ENCODE peak calls at places on chromosomes 11 and 22, in four cellular contexts. D is GM12878, O is WTC11, Q is HepG2. P is an unnamed sample.

GRCh38 chr11:121207485-121208115 is 85.0 kb upstream of the SC5D start:
- DNase-seq in D (peak), O (no peak), Q (no peak), P (no peak)

GRCh38 chr11:47720651-47721050 is 5.5 kb upstream of the AGBL2 start:
- DNase-seq in D (no peak), O (no peak), Q (no peak), P (no peak)

GRCh38 chr11:742571-743201 is 4.6 kb upstream of the TALDO1 start:
- DNase-seq in D (no peak), O (no peak), Q (no peak), P (no peak)

GRCh38 chr11:125402436-125402835 is 93.6 kb downstream of the FEZ1 start:
- DNase-seq in D (no peak), O (no peak), Q (no peak), P (no peak)

GRCh38 chr11:96714689-96715088 is 324.9 kb downstream of the JRKL start:
- DNase-seq in D (no peak), O (no peak), Q (no peak), P (no peak)

GRCh38 chr22:31122532-31123291 is at the start of gene INPP5J:
- DNase-seq in D (no peak), O (peak), Q (peak), P (peak)

GRCh38 chr22:19933328-19934241 is 8.0 kb upstream of the COMT start:
- DNase-seq in D (no peak), O (no peak), Q (no peak), P (no peak)

GRCh38 chr11:127925430-127925829 is 661.9 kb downstream of the ETS1 start:
- DNase-seq in D (no peak), O (no peak), Q (no peak), P (no peak)

GRCh38 chr11:86802146-86802545 is 1.8 kb downstream of the PRSS23 start:
- DNase-seq in D (no peak), O (no peak), Q (no peak), P (no peak)

GRCh38 chr22:46961591-46962290 is 199.3 kb downstream of the TBC1D22A start:
- DNase-seq in D (no peak), O (no peak), Q (no peak), P (no peak)

GRCh38 chr22:16838073-16838472 is 12.9 kb upstream of the XKR3 start:
- DNase-seq in D (no peak), O (no peak), Q (no peak), P (no peak)

GRCh38 chr22:19916941-19917340 is 24.6 kb upstream of the COMT start:
- DNase-seq in D (no peak), O (no peak), Q (no peak), P (no peak)

GRCh38 chr22:47160141-47160541 is 397.7 kb downstream of the TBC1D22A start:
- DNase-seq in D (no peak), O (no peak), Q (no peak), P (no peak)

GRCh38 chr11:75245356-75246005 is 4.9 kb downstream of the TPBGL start:
- DNase-seq in D (no peak), O (no peak), Q (peak), P (no peak)

GRCh38 chr11:127334466-127334865 is 333.9 kb upstream of the KIRREL3 start:
- DNase-seq in D (no peak), O (no peak), Q (no peak), P (no peak)

GRCh38 chr11:46298699-46299424 is 21.4 kb downstream of the CREB3L1 start:
- DNase-seq in D (no peak), O (no peak), Q (no peak), P (no peak)

GRCh38 chr11:102920118-102920684 is 35.3 kb downstream of the MMP13 start:
- DNase-seq in D (peak), O (no peak), Q (no peak), P (no peak)

GRCh38 chr11:12363373-12363772 is 14.0 kb upstream of the PARVA start:
- DNase-seq in D (no peak), O (no peak), Q (no peak), P (no peak)

GRCh38 chr11:8183136-8183535 is 14.3 kb upstream of the RIC3 start:
- DNase-seq in D (no peak), O (no peak), Q (no peak), P (no peak)

GRCh38 chr11:134230339-134230738 is 5.9 kb downstream of the VPS26B start:
- DNase-seq in D (no peak), O (no peak), Q (no peak), P (no peak)

GRCh38 chr11:67674442-67674871 is at the start of gene ALDH3B2:
- DNase-seq in D (no peak), O (no peak), Q (no peak), P (no peak)

DNA sequence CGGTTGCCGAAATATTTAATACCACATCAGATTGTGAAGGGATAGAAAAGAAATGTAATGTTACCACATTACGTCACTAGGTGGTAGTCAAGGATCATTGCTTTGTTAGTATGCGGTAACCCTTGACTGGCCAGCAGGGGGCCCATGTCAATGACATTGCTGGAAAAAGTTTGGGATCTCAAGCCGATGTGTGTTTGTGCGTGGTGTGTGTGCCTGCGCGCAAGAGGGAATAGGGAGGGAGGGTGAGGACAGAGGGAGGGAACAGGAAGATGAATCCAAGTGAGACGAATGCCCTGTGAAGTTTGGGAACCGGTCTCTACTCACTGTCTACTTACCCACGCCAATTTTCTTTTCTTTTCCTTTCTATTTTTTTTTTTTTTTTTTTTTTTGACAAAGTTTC is 10.7 kb upstream of the MRGPRX2 start:
- DNase-seq in D (peak), O (peak), Q (peak), P (peak)
- TF ChIP-seq ETV6 in D (no peak), O (no peak), Q (no peak), P (no peak)

DNA sequence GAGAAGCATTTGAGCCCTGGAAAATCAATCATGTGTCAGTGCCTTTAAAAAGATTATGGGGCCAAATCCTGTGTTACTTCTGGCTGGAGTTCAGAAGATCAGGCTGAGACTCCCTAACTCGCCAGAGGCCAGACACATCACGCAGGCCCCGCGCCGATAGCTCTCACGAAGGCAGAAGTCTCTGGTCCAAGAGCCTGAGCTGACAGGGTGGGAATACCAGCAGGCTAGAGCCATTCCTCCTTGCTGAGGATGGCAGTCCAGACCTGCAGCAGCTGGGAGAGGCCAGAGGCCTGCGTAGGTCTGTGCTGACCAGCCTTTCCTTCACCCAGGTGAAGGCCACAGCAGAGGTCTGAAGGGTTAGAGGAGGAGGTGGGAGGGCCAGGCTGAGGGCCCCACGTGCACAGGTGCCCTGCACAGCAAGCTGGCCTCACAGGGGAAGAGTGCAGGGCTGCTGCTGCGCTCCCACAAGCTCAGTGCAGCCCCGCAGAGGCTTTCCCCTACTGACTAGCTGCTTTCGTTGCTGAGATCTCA is 52.9 kb downstream of the ST14 start:
- DNase-seq in D (no peak), O (peak), Q (no peak), P (no peak)
- TF ChIP-seq ETV6 in D (no peak), O (no peak), Q (no peak), P (no peak)

GRCh38 chr11:62398011-62398994 is 20.5 kb upstream of the SCGB1A1 start:
- DNase-seq in D (no peak), O (no peak), Q (peak), P (peak)
- TF ChIP-seq ETV6 in D (no peak), O (no peak), Q (no peak), P (no peak)

DNA sequence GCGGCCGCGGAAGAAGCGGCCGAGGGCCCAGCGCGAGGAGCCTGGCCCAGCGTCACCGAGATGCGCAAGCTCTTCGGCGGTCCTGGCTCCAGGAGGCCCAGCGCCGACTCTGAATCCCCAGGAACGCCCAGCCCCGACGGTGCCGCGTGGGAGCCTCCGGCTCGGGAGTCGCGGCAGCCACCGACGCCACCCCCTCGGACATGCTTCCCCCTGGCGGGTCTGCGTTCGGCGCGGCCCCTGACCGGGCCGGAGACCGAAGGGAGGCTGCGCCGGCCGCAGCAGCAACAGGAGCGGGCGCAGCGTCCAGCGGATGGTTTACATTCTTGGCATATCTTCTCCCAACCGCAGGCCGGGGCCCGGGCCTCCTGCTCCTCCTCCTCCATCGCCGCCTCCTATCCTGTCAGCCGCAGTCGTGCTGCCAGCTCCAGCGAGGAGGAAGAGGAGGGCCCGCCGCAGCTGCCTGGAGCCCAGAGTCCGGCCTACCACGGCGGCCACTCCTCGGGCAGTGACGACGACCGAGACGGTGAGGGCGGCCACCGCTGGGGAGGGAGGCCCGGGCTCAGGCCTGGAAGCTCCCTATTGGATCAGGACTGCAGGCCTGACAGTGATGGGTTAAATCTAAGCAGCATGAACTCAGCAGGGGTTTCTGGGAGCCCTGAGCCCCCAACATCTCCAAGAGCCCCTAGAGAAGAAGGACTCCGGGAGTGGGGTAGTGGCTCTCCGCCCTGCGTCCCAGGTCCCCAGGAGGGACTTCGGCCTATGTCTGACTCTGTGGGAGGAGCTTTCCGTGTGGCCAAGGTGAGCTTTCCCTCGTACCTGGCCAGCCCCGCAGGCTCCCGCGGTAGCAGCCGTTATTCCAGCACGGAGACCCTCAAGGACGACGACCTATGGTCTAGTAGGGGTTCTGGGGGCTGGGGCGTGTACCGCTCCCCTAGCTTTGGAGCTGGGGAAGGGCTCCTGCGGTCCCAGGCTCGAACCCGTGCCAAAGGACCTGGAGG is 1.2 kb downstream of the ARHGEF17 start:
- DNase-seq in D (no peak), O (peak), Q (peak), P (peak)
- TF ChIP-seq ETV6 in D (no peak), O (peak), Q (no peak), P (no peak)

GRCh38 chr11:62721994-62722393 is 5.3 kb downstream of the HNRNPUL2 start:
- DNase-seq in D (no peak), O (no peak), Q (peak), P (no peak)
- TF ChIP-seq ETV6 in D (no peak), O (no peak), Q (no peak), P (no peak)

DNA sequence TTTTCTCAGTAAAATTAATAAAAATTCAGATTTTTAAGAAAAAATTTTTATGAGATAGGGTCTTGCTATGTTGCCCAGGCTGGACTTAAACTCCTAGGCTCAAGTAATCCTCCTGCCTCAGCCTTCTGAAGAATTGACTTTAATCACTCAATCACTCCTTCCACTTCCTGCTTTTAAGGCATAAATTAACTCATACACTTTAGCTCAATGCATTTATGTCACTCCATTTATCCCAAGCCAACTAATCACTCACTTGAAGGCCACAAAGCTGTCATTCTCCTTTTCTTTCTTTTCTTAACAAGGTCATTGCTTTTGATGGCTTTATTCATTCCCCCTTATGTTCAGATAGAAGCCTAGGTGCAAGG is 877 bp downstream of the ALG9 start:
- DNase-seq in D (peak), O (no peak), Q (no peak), P (no peak)
- TF ChIP-seq ETV6 in D (no peak), O (no peak), Q (no peak), P (no peak)

GRCh38 chr22:49449811-49450386 is 377.8 kb downstream of the BRD1 start:
- DNase-seq in D (no peak), O (no peak), Q (no peak), P (no peak)

GRCh38 chr22:49449377-49449776 is 378.3 kb downstream of the BRD1 start:
- DNase-seq in D (no peak), O (no peak), Q (no peak), P (no peak)

GRCh38 chr22:49452362-49452946 is 375.2 kb downstream of the BRD1 start:
- DNase-seq in D (no peak), O (no peak), Q (no peak), P (no peak)

GRCh38 chr22:49450521-49450920 is 377.2 kb downstream of the BRD1 start:
- DNase-seq in D (no peak), O (peak), Q (no peak), P (peak)

DNA sequence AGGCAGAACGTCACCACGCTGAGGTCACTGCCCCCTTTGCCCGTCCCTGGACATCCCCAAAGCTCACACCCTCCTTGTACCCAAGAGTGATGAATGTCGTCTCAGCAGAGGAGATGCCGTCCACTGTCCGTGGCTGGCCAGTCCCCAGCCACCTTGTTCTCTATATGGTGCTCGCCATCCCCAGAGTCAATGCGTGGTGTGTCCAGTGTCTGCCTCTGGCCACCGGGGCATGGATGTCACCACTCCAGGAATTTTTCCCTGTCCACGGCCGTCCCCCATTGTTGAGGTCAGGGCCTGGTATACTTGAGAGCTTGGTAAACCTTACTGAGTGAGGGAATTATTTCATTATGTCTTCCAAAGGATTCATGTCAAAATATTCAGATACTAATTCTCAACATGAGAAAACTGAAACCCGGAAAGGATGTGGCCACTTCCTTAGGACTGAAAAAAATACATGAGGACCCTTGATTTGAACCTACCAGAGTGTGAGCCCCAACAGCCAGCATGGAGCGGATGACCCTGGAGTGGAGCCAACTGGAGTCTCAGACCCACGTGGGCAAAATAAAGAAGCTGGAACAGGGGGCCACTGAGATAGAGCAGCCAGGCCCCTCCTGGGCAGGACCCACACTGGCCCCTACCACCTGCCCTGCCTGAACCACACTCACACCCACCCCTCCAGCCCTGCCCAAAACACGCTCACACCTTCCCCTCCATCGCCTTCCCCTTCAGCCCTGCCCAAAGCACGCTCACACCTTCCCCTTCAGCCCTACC is 376.4 kb downstream of the BRD1 start:
- DNase-seq in D (no peak), O (no peak), Q (no peak), P (no peak)
- TF ChIP-seq ETV6 in D (no peak), O (no peak), Q (no peak), P (no peak)

GRCh38 chr11:112797653-112798293 is 163.4 kb upstream of the NCAM1 start:
- DNase-seq in D (no peak), O (peak), Q (peak), P (peak)

GRCh38 chr11:112795142-112795815 is 165.9 kb upstream of the NCAM1 start:
- DNase-seq in D (no peak), O (peak), Q (peak), P (peak)

GRCh38 chr11:112795896-112796686 is 165.1 kb upstream of the NCAM1 start:
- DNase-seq in D (no peak), O (no peak), Q (no peak), P (no peak)

GRCh38 chr11:112794321-112794720 is 166.9 kb upstream of the NCAM1 start:
- DNase-seq in D (no peak), O (no peak), Q (no peak), P (no peak)

GRCh38 chr11:112797072-112797471 is 164.1 kb upstream of the NCAM1 start:
- DNase-seq in D (no peak), O (peak), Q (no peak), P (no peak)
- TF ChIP-seq ETV6 in D (no peak), O (no peak), Q (no peak), P (no peak)

DNA sequence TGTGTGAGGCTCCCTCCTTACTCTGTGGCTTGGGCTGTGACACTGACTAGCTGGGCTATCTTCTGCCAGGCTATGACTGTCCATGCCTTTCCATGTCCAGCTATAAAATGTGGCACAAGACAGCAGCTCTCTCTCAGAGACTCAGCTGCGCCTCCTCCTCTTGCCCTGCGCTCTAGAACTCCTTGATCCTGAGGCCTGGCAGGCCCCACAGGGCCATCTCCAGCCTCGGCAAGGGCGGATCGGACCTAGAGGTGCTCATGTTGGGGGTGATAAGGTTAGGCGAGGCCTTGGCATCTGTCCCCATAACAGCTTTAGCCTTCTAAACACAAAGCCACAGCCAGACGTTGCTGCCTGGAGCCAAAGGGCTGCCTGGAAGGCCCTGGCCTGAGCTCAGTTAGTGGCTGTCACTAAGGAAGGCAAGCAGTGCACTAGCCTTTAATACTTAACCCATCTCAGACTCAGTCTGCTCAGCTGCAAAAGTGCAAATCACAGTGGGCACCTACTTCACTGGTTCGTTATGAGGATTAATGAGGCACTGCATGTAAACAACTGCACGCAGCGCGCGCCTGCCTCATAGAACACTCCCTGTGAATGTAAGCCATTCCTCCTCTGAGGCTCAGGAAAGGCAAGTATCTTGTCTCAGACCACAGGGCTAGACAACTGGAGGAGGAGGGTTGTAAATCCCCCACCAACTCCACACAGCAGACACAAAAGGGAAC is 1.2 kb downstream of the GUCD1 start:
- DNase-seq in D (no peak), O (no peak), Q (peak), P (no peak)
- TF ChIP-seq ETV6 in D (no peak), O (no peak), Q (no peak), P (no peak)

P was measured in K562.